ENCODE peak calls at places on chromosomes 4 and X, in eight cellular contexts. P, V, D, U, C, Z, Y and I are unnamed samples.
A peak's percentile ranks its signal among the peaks of the same experiment; 100 is the strongest.

GRCh38 chr4:111789901-111790640 is 355.2 kb upstream of the FAM241A start:
- DNase-seq in U (no peak), Y (no peak), V (no peak), C (no peak), Z (no peak), D (no peak), P (no peak), I (no peak)

GRCh38 chr4:165207016-165207430 is 338 bp upstream of the KLHL2 start:
- DNase-seq in C (no peak), U (no peak), Y (peak; percentile 41), V (no peak), P (peak; percentile 33), Z (peak; percentile 8), D (peak; percentile 14), I (no peak)

GRCh38 chr4:172998527-172999469 is 169.8 kb upstream of the GALNT7 start:
- DNase-seq in D (no peak), Y (no peak), U (no peak), P (peak; percentile 91), C (no peak), V (peak; percentile 32), Z (peak; percentile 73), I (no peak)

GRCh38 chr4:184383497-184384055 is 90.8 kb downstream of the IRF2 start:
- DNase-seq in Z (peak; percentile 94), V (peak; percentile 95), P (peak; percentile 98), C (peak; percentile 27), U (peak; percentile 61), D (no peak), Y (no peak), I (no peak)

GRCh38 chr4:1294891-1295290 is 5.2 kb downstream of the MAEA start:
- DNase-seq in P (no peak), Z (no peak), Y (no peak), V (no peak), D (no peak), C (no peak), U (no peak), I (no peak)

GRCh38 chr4:78057600-78058560 is 757 bp downstream of the FRAS1 start:
- DNase-seq in C (peak; percentile 54), D (peak; percentile 59), U (peak; percentile 30), P (peak; percentile 34), V (peak; percentile 42), Z (peak; percentile 14), Y (peak; percentile 48), I (peak; percentile 72)

GRCh38 chrX:151006410-151007109 is 23.4 kb downstream of the HMGB3 start:
- DNase-seq in V (no peak), D (no peak), U (no peak), Z (no peak), P (no peak), Y (no peak), C (no peak), I (no peak)

GRCh38 chr4:108772402-108772801 is 9.5 kb upstream of the ETNPPL start:
- DNase-seq in Z (no peak), C (no peak), Y (no peak), P (no peak), D (no peak), U (no peak), V (no peak), I (no peak)

GRCh38 chr4:7800410-7800809 is 139.3 kb downstream of the AFAP1 start:
- DNase-seq in U (no peak), V (no peak), C (no peak), P (no peak), Z (no peak), Y (no peak), D (no peak), I (no peak)

GRCh38 chrX:13087322-13088154 is 43.1 kb upstream of the FAM9C start:
- DNase-seq in V (peak; percentile 57), D (no peak), Y (peak; percentile 89), U (no peak), Z (peak; percentile 60), P (peak; percentile 31), C (no peak), I (no peak)

GRCh38 chr4:79575709-79576479 is 167.9 kb upstream of the GK2 start:
- DNase-seq in U (peak; percentile 46), D (no peak), Y (no peak), C (no peak), Z (no peak), P (peak; percentile 24), V (no peak), I (no peak)

GRCh38 chr4:12359420-12359819 is 930.7 kb upstream of the HS3ST1 start:
- DNase-seq in Z (no peak), Y (no peak), C (no peak), V (no peak), P (no peak), U (no peak), D (no peak), I (no peak)

GRCh38 chrX:18542897-18543296 is 117.5 kb downstream of the CDKL5 start:
- DNase-seq in C (no peak), Z (no peak), Y (no peak), P (no peak), V (no peak), U (no peak), D (no peak), I (no peak)

GRCh38 chrX:50813843-50814661 is at the start of gene SHROOM4:
- DNase-seq in V (peak; percentile 47), C (peak; percentile 13), U (no peak), Y (no peak), D (peak; percentile 69), P (peak; percentile 19), Z (peak; percentile 39), I (peak; percentile 75)

GRCh38 chr4:18366762-18367358 is 345.3 kb upstream of the LCORL start:
- DNase-seq in U (no peak), Y (peak; percentile 39), D (no peak), C (peak; percentile 24), P (peak; percentile 19), V (peak; percentile 35), Z (peak; percentile 2), I (no peak)
- TF ChIP-seq CTCF in U (no peak), Y (peak; percentile 81), D (peak; percentile 53), C (peak; percentile 78), P (peak; percentile 32), V (peak; percentile 42), Z (peak; percentile 55), I (peak; percentile 75)

GRCh38 chrX:70262952-70263567 is 3.1 kb upstream of the P2RY4 start:
- DNase-seq in C (peak; percentile 23), Z (peak; percentile 20), D (peak; percentile 56), P (peak; percentile 40), Y (peak; percentile 46), U (peak; percentile 18), V (peak; percentile 19), I (peak; percentile 72)
- TF ChIP-seq CTCF in C (peak; percentile 80), Z (peak; percentile 75), D (peak; percentile 46), P (peak; percentile 69), Y (peak; percentile 64), U (no peak), V (peak; percentile 57), I (peak; percentile 71)

GRCh38 chrX:3425031-3425430 is 78.6 kb upstream of the MXRA5 start:
- DNase-seq in C (no peak), V (no peak), Y (no peak), D (no peak), U (no peak), Z (no peak), P (no peak), I (no peak)
- TF ChIP-seq CTCF in C (no peak), V (no peak), Y (no peak), D (no peak), U (no peak), Z (no peak), P (no peak), I (no peak)

DNA sequence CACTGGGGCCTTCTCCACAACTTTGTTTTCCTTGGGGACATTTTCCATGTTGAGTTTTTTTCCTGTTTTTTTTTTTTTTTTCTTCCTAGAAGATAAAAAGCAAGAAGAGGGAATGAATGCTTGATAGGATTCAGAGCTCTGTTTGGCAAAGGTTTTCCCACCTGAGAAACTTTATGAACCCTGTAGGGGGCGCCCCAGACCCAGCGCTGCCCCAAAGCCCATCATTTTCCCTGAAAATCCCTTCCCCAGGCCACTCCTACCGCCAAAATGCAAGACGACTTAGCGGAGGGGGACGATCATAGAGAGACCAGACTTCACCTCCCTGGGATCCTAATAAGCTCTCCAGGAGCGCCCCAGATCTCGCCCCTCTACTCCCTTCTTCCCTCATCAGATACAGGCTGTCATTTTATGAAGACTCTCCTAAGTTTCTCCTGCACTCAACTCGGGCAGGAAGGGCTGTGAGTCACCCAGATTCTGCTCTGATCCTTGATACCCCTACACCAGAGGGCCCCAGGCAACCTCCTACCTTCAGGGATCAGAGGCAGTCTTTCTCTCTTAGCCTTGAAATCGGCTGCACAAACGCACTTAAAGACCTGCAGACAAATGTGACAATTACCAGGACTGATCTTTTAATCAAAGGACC is 1.4 kb downstream of the BEX5 start:
- DNase-seq in Z (no peak), P (no peak), C (no peak), D (peak; percentile 48), U (no peak), V (no peak), Y (no peak), I (no peak)
- TF ChIP-seq CTCF in Z (no peak), P (no peak), C (peak; percentile 17), D (peak; percentile 25), U (no peak), V (peak; percentile 2), Y (peak; percentile 43), I (peak; percentile 63)

GRCh38 chr4:43843501-43843900 is 605.1 kb downstream of the KCTD8 start:
- DNase-seq in D (no peak), Y (no peak), Z (peak; percentile 0), U (no peak), C (peak; percentile 6), V (no peak), P (no peak), I (no peak)
- TF ChIP-seq CTCF in D (no peak), Y (no peak), Z (peak; percentile 36), U (no peak), C (no peak), V (no peak), P (no peak), I (peak; percentile 41)